ENCODE peak calls at places on chromosomes 7 and 10, in eight cellular contexts. A, C, N, H, P, G, T and O are unnamed samples.

GRCh38 chr10:93469454-93469853 is 12.7 kb downstream of the MYOF start:
- DNase-seq in C (no peak), P (no peak), T (no peak), G (no peak), N (no peak), A (no peak), H (peak), O (no peak)

GRCh38 chr10:55628260-55628701 is 732.8 kb downstream of the ZWINT start:
- DNase-seq in G (no peak), C (no peak), A (no peak), T (no peak), H (no peak), P (no peak), N (peak), O (no peak)

GRCh38 chr10:16653223-16653622 is 131.5 kb upstream of the C1QL3 start:
- DNase-seq in C (no peak), T (peak), N (no peak), G (no peak), P (no peak), A (no peak), H (no peak), O (no peak)

GRCh38 chr7:28298870-28299484 is 113.3 kb upstream of the CREB5 start:
- DNase-seq in T (no peak), G (no peak), A (peak), P (peak), H (peak), N (peak), C (no peak), O (no peak)

GRCh38 chr10:78047314-78047891 is 13.7 kb downstream of the RPS24 start:
- DNase-seq in A (peak), N (peak), G (peak), H (peak), C (no peak), T (peak), P (peak), O (peak)

GRCh38 chr10:27744478-27745379 is 890 bp downstream of the MKX start:
- DNase-seq in G (peak), H (no peak), P (no peak), A (no peak), N (peak), C (no peak), T (no peak), O (no peak)

GRCh38 chr7:134690016-134690415 is 43.4 kb downstream of the BPGM start:
- DNase-seq in H (peak), A (no peak), G (no peak), T (no peak), C (no peak), N (no peak), P (peak), O (no peak)

GRCh38 chr10:117609095-117609821 is 66.7 kb downstream of the EMX2 start:
- DNase-seq in A (no peak), H (no peak), T (no peak), C (no peak), G (no peak), N (no peak), P (peak), O (no peak)